ENCODE peak calls at places on chromosomes 2 and 18, in five cellular contexts. B is astrocyte of the spinal cord; L is testis; T is tibial artery; V is activated CD8-positive, alpha-beta T cell treated with anti-CD3 and anti-CD28 coated beads for 36 hours. C is an unnamed sample.

GRCh38 chr2:189580662-189581353 is at the start of gene SLC40A1:
- DNase-seq in B (peak), L (peak), T (peak), V (peak), C (no peak)

GRCh38 chr2:134705861-134706586 is 12.8 kb downstream of the TMEM163 start:
- DNase-seq in B (no peak), L (peak), T (no peak), V (no peak), C (no peak)

GRCh38 chr2:69089244-69089643 is 76.3 kb downstream of the ANTXR1 start:
- DNase-seq in B (no peak), L (no peak), T (no peak), V (no peak), C (no peak)

GRCh38 chr2:225893151-225893550 is 493.6 kb downstream of the NYAP2 start:
- DNase-seq in B (no peak), L (no peak), T (no peak), V (no peak), C (no peak)

GRCh38 chr2:31239842-31240198 is 5.9 kb downstream of the EHD3 start:
- DNase-seq in B (peak), L (no peak), T (peak), V (no peak), C (no peak)

GRCh38 chr2:136381722-136382633 is 264.0 kb upstream of the CXCR4 start:
- DNase-seq in B (no peak), L (no peak), T (no peak), V (peak), C (peak)

GRCh38 chr2:66446178-66446860 is 11.4 kb downstream of the MEIS1 start:
- DNase-seq in B (peak), L (peak), T (no peak), V (no peak), C (no peak)

GRCh38 chr2:5690231-5690630 is 2.0 kb upstream of the SOX11 start:
- DNase-seq in B (peak), L (no peak), T (no peak), V (no peak), C (no peak)

GRCh38 chr2:112623913-112624777 is 21.6 kb upstream of the SLC20A1 start:
- DNase-seq in B (peak), L (no peak), T (peak), V (peak), C (no peak)

GRCh38 chr18:58538604-58539386 is 90.1 kb downstream of the ALPK2 start:
- DNase-seq in B (no peak), L (no peak), T (no peak), V (no peak), C (no peak)

GRCh38 chr2:188909036-188909435 is 65.1 kb upstream of the COL3A1 start:
- DNase-seq in B (no peak), L (no peak), T (no peak), V (no peak), C (no peak)

GRCh38 chr2:158045362-158045761 is 56.3 kb upstream of the UPP2 start:
- DNase-seq in B (no peak), L (no peak), T (no peak), V (no peak), C (no peak)

GRCh38 chr2:135985826-135986393 is 484 bp upstream of the DARS1 start:
- DNase-seq in B (no peak), L (no peak), T (no peak), V (peak), C (peak)

GRCh38 chr2:11676640-11677039 is 6.6 kb upstream of the NTSR2 start:
- DNase-seq in B (no peak), L (no peak), T (no peak), V (no peak), C (no peak)

GRCh38 chr18:63949068-63949737 is at the start of gene HMSD:
- DNase-seq in B (peak), L (peak), T (no peak), V (peak), C (no peak)

DNA sequence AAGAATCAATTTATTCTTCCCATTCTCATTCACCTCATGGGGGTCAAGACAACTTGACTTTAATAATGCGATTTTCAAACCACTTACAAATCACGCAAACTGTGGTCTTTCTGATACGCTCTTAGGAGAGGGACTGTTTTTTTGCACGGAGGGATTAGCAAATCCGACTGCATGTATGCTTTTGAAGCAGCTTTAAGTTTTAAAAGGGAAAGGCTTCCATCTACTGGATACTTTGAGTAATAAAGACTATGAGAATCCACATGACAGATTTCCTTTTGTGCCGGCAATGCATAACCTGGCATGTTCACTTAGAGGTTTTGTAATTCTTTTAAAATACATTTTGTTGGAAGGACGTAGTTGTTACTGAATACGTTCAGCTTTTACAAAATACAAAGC is 322.9 kb upstream of the KCNJ3 start:
- DNase-seq in B (peak), L (no peak), T (no peak), V (no peak), C (peak)
- TF ChIP-seq CTCF in B (no peak), L (peak), T (peak), V (no peak), C (peak)

GRCh38 chr2:84735383-84735782 is 145.5 kb downstream of the TRABD2A start:
- DNase-seq in B (no peak), L (no peak), T (no peak), V (no peak), C (no peak)

DNA sequence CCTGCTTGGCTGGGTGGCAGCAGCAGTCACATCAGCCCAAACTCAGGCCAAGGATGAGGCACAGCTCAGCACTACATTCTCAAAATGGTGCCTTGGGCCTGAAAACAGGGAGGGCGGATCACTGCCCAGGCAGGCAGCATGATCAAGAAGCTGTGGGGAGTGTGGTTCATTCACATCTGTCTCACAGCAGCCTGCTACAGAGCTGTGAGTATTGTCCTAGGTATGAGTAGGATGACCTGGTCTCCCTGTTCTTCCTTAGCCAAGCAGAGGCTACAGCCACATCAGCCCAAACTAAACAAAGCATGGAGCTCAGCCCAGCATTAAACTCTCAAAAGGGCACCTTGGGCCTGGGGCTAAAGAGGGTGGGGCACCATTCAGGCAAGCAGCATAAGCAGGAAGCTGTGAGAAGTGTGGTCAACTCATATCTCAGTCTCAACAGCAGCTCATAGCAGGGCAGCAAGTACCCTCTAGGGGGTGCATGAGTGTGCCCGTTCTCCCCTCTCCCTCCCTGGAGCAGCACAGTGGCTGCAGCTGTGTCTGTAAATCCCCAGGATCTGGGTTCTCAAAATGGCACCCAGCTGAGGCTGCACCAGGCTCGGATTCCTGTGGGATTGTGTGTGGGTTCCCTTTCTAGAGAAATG is 139.6 kb downstream of the TRABD2A start:
- DNase-seq in B (peak), L (no peak), T (no peak), V (peak), C (peak)
- TF ChIP-seq CTCF in B (peak), L (no peak), T (no peak), V (peak), C (peak)

DNA sequence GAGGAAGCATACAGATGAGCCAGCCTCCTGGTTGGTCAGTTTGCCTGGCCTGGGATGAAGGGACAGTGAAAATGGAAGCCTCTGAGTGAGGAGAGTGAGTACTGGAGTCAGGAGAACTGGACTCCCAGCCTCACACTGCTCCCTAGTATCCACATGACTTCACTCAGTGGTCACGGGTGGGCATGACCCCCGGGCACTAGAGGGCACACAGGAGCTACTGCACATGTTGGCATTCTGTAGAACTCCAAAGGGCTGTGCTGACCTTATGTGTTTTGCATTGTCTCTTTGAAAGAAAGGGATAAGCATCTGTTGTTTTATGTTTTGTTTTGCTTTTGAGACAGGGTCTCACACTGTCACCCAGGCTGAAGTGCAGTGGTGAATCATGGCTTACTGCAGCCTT is 23.7 kb downstream of the NCAPH start:
- DNase-seq in B (no peak), L (peak), T (no peak), V (peak), C (peak)
- TF ChIP-seq CTCF in B (peak), L (peak), T (no peak), V (no peak), C (peak)

DNA sequence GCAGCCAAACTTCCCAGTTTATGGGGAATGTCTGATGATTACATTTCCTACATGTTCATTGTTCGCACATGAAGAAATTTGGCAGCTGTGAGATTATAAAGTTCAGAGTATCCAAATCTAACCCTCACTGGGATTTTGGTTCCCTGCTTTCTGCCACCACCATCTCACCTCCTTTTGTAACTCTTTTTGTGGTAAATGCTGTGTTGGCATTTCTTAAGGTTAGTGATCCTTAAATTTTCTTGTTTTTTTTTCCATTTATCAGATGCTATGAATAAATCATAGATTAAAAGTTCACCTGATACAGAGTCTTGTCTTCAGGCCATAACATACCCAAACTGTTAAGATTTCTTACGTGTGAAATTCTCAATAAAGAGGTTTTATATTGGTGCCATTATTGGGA is 8.5 kb upstream of the TBR1 start:
- DNase-seq in B (no peak), L (no peak), T (no peak), V (no peak), C (no peak)
- TF ChIP-seq CTCF in B (no peak), L (no peak), T (no peak), V (no peak), C (no peak)

GRCh38 chr18:49061239-49061905 is 110.6 kb upstream of the SMAD7 start:
- DNase-seq in B (no peak), L (no peak), T (no peak), V (no peak), C (no peak)

GRCh38 chr18:49061906-49062831 is 111.4 kb upstream of the SMAD7 start:
- DNase-seq in B (no peak), L (no peak), T (no peak), V (no peak), C (no peak)

GRCh38 chr18:49055787-49056186 is 105.0 kb upstream of the SMAD7 start:
- DNase-seq in B (peak), L (peak), T (peak), V (peak), C (peak)

GRCh38 chr18:49062832-49063226 is 112.1 kb upstream of the SMAD7 start:
- DNase-seq in B (no peak), L (no peak), T (no peak), V (no peak), C (no peak)

GRCh38 chr18:49059028-49059670 is 108.4 kb upstream of the SMAD7 start:
- DNase-seq in B (no peak), L (no peak), T (no peak), V (no peak), C (peak)
- TF ChIP-seq CTCF in B (peak), L (no peak), T (no peak), V (no peak), C (peak)

GRCh38 chr2:105239924-105240323 is 1.6 kb upstream of the GPR45 start:
- DNase-seq in B (peak), L (no peak), T (no peak), V (no peak), C (no peak)

GRCh38 chr2:105241443-105241842 is at the start of gene GPR45:
- DNase-seq in B (no peak), L (no peak), T (no peak), V (no peak), C (no peak)

GRCh38 chr2:105242286-105242993 is 897 bp downstream of the GPR45 start:
- DNase-seq in B (no peak), L (no peak), T (no peak), V (no peak), C (no peak)

GRCh38 chr2:105244443-105244842 is 2.9 kb downstream of the GPR45 start:
- DNase-seq in B (no peak), L (no peak), T (no peak), V (no peak), C (no peak)

DNA sequence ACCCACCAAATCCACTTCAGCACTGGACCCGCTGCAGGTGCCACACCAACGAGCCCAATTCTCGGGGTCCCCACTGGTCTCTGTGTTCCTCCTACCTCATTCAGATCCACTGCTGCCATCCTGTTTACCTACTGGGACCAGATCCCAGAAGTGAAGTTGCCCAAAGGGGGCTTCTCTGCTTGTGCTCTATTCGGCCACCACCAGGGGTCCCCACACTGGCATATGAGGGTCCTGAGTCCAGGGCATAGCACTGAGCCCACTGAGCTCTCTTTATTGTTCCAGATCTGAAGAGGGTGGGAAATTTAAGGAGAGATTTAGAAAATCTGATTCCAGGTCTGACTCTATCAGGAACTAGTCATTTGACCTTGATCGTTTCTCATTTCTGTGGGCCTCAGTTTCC is 2.4 kb downstream of the GPR45 start:
- DNase-seq in B (no peak), L (no peak), T (no peak), V (no peak), C (peak)
- TF ChIP-seq CTCF in B (peak), L (no peak), T (no peak), V (no peak), C (peak)

GRCh38 chr2:60552096-60552850 is 1.2 kb downstream of the BCL11A start:
- DNase-seq in B (peak), L (no peak), T (no peak), V (peak), C (peak)
- TF ChIP-seq CTCF in B (no peak), L (no peak), T (no peak), V (no peak), C (no peak)